ENCODE peak calls at places on chromosomes 6 and 20, in nine cellular contexts. U is neuronal stem cell; L is ovary; D is GM23338; H is fibroblast of lung; W is esophagus squamous epithelium; N is left ventricle myocardium inferior; S is Panc1; G is CD8-positive, alpha-beta memory T cell. P is an unnamed sample.

GRCh38 chr20:21303872-21304586 is 898 bp downstream of the XRN2 start:
- DNase-seq in U (no peak), L (no peak), D (no peak), H (no peak), W (no peak), N (no peak), S (no peak), G (no peak), P (no peak)

GRCh38 chr6:51989789-51990188 is 97.6 kb downstream of the PKHD1 start:
- DNase-seq in U (no peak), L (no peak), D (no peak), H (no peak), W (no peak), N (no peak), S (no peak), G (no peak), P (no peak)

GRCh38 chr6:18387061-18387721 is at the start of gene RNF144B:
- DNase-seq in U (peak; percentile 65), L (peak; percentile 44), D (peak; percentile 93), H (peak; percentile 73), W (peak; percentile 46), N (peak; percentile 83), S (peak; percentile 71), G (peak; percentile 31), P (peak; percentile 68)

GRCh38 chr20:38299963-38300362 is 4.0 kb upstream of the BPI start:
- DNase-seq in U (no peak), L (no peak), D (peak; percentile 53), H (no peak), W (no peak), N (no peak), S (no peak), G (no peak), P (no peak)

GRCh38 chr6:26322645-26323482 is 42.1 kb upstream of the BTN3A2 start:
- DNase-seq in U (no peak), L (peak; percentile 47), D (peak; percentile 90), H (peak; percentile 95), W (no peak), N (no peak), S (peak; percentile 98), G (peak; percentile 38), P (peak; percentile 61)

GRCh38 chr20:37567671-37568588 is 40.3 kb upstream of the BLCAP start:
- DNase-seq in U (no peak), L (no peak), D (peak; percentile 72), H (no peak), W (no peak), N (no peak), S (no peak), G (no peak), P (no peak)

GRCh38 chr6:37083243-37084138 is 78.0 kb downstream of the FGD2 start:
- DNase-seq in U (no peak), L (peak; percentile 86), D (no peak), H (peak; percentile 59), W (no peak), N (peak; percentile 82), S (no peak), G (no peak), P (no peak)

GRCh38 chr20:38109657-38110524 is 55.2 kb downstream of the TGM2 start:
- DNase-seq in U (no peak), L (no peak), D (no peak), H (peak; percentile 99), W (no peak), N (peak; percentile 81), S (peak; percentile 90), G (no peak), P (no peak)

GRCh38 chr20:63317601-63318291 is 24.8 kb downstream of the COL20A1 start:
- DNase-seq in U (no peak), L (peak; percentile 10), D (no peak), H (no peak), W (no peak), N (no peak), S (no peak), G (no peak), P (no peak)

GRCh38 chr20:9884061-9884460 is 45.2 kb upstream of the PAK5 start:
- DNase-seq in U (no peak), L (no peak), D (peak; percentile 53), H (no peak), W (no peak), N (no peak), S (no peak), G (no peak), P (no peak)

GRCh38 chr20:19185083-19185482 is 27.4 kb upstream of the SLC24A3 start:
- DNase-seq in U (no peak), L (no peak), D (no peak), H (no peak), W (no peak), N (no peak), S (no peak), G (no peak), P (no peak)

GRCh38 chr20:63736893-63737689 is 627 bp downstream of the LIME1 start:
- DNase-seq in U (no peak), L (peak; percentile 45), D (no peak), H (no peak), W (no peak), N (no peak), S (no peak), G (peak; percentile 61), P (peak; percentile 79)

GRCh38 chr6:84074988-84075781 is 41.6 kb downstream of the MRAP2 start:
- DNase-seq in U (no peak), L (peak; percentile 21), D (peak; percentile 78), H (peak; percentile 36), W (no peak), N (no peak), S (no peak), G (no peak), P (no peak)

DNA sequence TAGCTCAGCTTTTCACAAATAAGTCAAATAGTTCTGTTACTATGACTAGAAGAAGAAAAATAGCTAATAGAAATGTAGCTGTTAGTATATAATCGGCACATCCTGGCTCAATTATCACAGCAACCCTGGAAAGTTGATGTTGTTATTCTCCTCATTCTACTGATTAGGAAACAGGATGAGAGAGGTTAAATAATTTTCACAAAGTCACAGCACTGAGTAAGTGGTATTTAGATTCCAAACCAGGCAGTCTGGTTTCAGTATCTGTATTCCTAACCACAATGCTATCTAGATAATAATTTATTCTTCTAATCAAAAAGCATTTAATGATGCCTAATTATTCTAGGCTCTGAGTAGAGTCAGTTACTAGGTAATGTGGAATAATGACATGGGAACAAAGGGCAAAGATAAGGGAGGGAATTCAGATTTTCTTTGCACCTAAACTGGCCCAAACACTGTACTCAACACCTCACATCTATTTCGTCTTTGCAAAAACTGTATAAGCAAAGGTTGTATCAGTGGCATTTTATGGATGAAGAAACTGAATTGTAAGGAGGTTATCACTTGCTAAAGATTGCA is 51.3 kb downstream of the PDE7B start:
- DNase-seq in U (no peak), L (no peak), D (no peak), H (peak; percentile 54), W (no peak), N (no peak), S (no peak), G (no peak), P (no peak)
- H3K27ac ChIP-seq in U (no peak overlapping the region), L (peak overlapping the region; percentile 83), D (no peak overlapping the region), H (no peak overlapping the region), W (peak overlapping the region; percentile 70), N (peak overlapping the region; percentile 82), S (no peak overlapping the region), G (no peak overlapping the region), P (no peak overlapping the region)

DNA sequence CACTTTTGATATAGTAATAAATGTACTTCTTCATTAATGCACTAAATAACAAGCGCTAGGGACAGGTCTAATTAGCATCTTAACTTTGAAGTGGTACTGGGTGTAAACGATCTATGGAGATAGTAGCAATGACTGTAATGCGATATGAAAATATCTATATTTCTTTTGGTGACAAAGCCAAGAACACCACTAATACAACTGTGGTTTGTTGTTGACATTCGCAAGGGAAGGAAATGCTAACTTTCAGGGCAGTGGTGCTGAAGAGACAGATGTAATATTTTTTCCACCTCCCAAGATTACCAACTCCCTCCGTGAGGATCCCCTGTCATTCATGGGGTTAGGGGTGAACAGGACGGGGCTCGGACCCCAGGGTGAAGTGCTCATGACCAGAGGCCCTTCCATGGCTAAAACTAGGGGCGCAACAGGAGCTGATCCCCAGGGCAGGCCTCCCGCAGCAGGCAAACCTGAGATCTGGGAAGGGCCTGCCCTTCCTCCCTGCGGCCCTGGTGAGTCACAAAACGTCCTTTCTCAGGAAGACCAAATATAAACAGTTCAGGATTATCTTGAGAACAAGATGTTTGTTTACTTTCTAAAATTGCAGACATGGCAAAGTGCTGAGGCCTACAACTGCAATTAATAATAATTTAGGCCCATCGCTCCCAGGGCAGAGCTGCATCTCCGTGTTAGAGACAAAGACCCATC is 65.0 kb upstream of the TOX2 start:
- DNase-seq in U (no peak), L (peak; percentile 45), D (no peak), H (peak; percentile 57), W (no peak), N (no peak), S (no peak), G (no peak), P (no peak)
- H3K4me1 ChIP-seq in U (no peaks in the 10 kb centered on the region), L (no peaks in the 10 kb centered on the region), D (no peaks in the 10 kb centered on the region), H (peaks cover 8% of the 10 kb centered on the region), W (peaks cover 8% of the 10 kb centered on the region), N (peaks cover 8% of the 10 kb centered on the region), S (peaks cover 33% of the 10 kb centered on the region), G (no peaks in the 10 kb centered on the region), P (no peaks in the 10 kb centered on the region)

DNA sequence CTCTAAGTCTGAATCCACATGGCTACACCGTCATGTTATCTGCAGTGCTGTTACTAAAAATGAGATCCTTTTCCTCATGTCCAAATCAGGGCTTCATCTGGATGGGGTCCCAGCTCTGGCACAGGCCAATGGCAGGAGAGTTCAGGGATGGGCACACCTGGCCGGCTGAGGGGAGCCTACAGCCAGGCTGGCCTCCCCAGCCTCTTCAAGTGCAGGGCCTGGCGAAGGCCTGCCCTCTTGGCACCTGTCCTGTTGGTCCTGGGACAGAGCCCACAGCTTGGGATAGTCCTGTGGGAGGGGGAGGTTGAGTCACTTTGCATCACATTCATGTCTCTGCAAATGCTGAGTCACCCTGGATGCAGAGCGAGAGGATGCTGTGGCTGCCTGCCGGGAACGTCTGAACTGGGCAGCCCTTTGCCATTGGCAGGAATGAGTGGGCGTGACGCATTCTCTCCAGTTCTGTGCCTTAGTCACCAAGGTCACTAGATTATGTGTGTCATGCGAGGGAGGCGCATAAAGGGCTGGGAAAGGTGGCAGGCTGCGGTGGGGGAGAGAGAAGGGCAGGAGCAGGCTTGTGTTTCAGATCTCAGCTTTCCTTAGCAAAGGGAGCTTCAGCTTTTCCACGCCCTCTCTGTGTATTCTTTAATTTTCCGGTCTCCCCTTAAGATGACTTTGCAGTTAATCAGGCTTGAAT is 223.2 kb upstream of the ECI2 start:
- DNase-seq in U (peak; percentile 23), L (peak; percentile 58), D (peak; percentile 59), H (peak; percentile 100), W (peak; percentile 16), N (peak; percentile 88), S (peak; percentile 99), G (no peak), P (no peak)
- H3K4me3 ChIP-seq in U (no peak overlapping the region), L (no peak overlapping the region), D (no peak overlapping the region), H (no peak overlapping the region), W (no peak overlapping the region), N (peak overlapping the region; percentile 16), S (no peak overlapping the region), G (no peak overlapping the region), P (no peak overlapping the region)

DNA sequence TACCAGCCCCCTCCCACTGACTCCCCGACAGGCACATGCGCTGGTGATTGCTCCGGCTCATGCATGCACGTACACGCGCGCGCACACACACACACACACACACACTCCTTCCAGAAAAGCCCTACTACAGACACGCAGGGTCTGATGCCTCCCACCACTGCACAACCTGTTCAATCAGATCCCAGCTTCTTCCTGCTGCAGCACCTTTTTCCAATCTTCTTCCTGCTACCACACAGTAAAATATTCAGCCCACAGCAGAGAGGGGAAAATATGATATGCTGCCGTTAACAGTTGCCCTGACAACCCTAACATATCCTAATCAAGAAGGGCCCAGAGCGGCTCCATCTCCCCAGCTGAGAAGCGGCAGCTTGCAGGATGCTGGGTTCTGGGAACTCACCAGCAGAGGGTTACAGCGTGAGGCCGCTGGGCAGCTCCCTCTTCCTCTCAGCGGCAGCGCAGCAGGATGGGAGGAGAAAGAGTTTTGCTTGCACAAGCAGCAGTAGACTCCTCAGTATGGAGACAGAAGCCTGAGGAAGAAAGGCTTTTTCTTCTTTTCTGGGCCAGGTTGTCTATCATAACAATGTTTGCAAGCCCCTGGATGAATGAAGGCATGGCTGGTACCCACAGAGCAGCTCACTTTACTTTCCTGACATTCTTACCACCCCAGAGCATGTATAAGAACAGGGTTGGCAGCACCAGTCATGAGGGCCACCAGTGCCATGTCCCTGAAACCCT is 23.9 kb downstream of the MAP7 start:
- DNase-seq in U (peak; percentile 46), L (peak; percentile 49), D (peak; percentile 89), H (peak; percentile 64), W (no peak), N (peak; percentile 22), S (no peak), G (no peak), P (no peak)
- H3K27ac ChIP-seq in U (no peak overlapping the region), L (no peak overlapping the region), D (peak overlapping the region; percentile 36), H (no peak overlapping the region), W (no peak overlapping the region), N (no peak overlapping the region), S (no peak overlapping the region), G (no peak overlapping the region), P (no peak overlapping the region)